ENCODE peak calls at places on chromosomes 12 and 14, in seven cellular contexts. One of them, this sample, is unnamed.
A peak's percentile ranks its signal among the peaks of the same experiment; 100 is the strongest.

GRCh38 chr12:25796523-25797000 is 161.9 kb upstream of the RASSF8 start:
- DNase-seq in lower lobe of right lung: no peak
- DNase-seq in heart right ventricle: no peak
- DNase-seq in tibial nerve: no peak
- DNase-seq in PC-3: peak; percentile 67
- DNase-seq in body of pancreas: no peak
- DNase-seq in left ventricle myocardium inferior: no peak
- DNase-seq in this sample: no peak

GRCh38 chr14:32567543-32568384 is 238.7 kb downstream of the AKAP6 start:
- DNase-seq in left ventricle myocardium inferior: no peak
- DNase-seq in tibial nerve: no peak
- DNase-seq in body of pancreas: no peak
- DNase-seq in lower lobe of right lung: no peak
- DNase-seq in heart right ventricle: no peak
- DNase-seq in PC-3: peak; percentile 59
- DNase-seq in this sample: peak; percentile 15

GRCh38 chr14:38721822-38722431 is 381.1 kb downstream of the SEC23A start:
- DNase-seq in heart right ventricle: peak; percentile 54
- DNase-seq in PC-3: peak; percentile 81
- DNase-seq in lower lobe of right lung: no peak
- DNase-seq in left ventricle myocardium inferior: peak; percentile 21
- DNase-seq in tibial nerve: peak; percentile 58
- DNase-seq in body of pancreas: peak; percentile 70
- DNase-seq in this sample: peak; percentile 7

GRCh38 chr14:77003960-77004710 is 24.4 kb downstream of the IRF2BPL start:
- DNase-seq in PC-3: peak; percentile 82
- DNase-seq in heart right ventricle: no peak
- DNase-seq in body of pancreas: peak; percentile 89
- DNase-seq in tibial nerve: no peak
- DNase-seq in left ventricle myocardium inferior: no peak
- DNase-seq in lower lobe of right lung: no peak
- DNase-seq in this sample: no peak

GRCh38 chr12:122841544-122842321 is 6.5 kb downstream of the HIP1R start:
- DNase-seq in PC-3: peak; percentile 89
- DNase-seq in heart right ventricle: no peak
- DNase-seq in tibial nerve: no peak
- DNase-seq in left ventricle myocardium inferior: no peak
- DNase-seq in body of pancreas: peak; percentile 52
- DNase-seq in lower lobe of right lung: peak; percentile 44
- DNase-seq in this sample: no peak

GRCh38 chr12:76757694-76758093 is 6.2 kb upstream of the ZDHHC17 start:
- DNase-seq in PC-3: no peak
- DNase-seq in heart right ventricle: no peak
- DNase-seq in lower lobe of right lung: no peak
- DNase-seq in tibial nerve: no peak
- DNase-seq in left ventricle myocardium inferior: no peak
- DNase-seq in body of pancreas: no peak
- DNase-seq in this sample: peak; percentile 18

GRCh38 chr14:94005324-94005723 is 8.2 kb downstream of the CCDC197 start:
- DNase-seq in body of pancreas: no peak
- DNase-seq in lower lobe of right lung: no peak
- DNase-seq in left ventricle myocardium inferior: no peak
- DNase-seq in PC-3: peak; percentile 35
- DNase-seq in heart right ventricle: no peak
- DNase-seq in tibial nerve: no peak
- DNase-seq in this sample: no peak

GRCh38 chr12:54306925-54307731 is 6.3 kb upstream of the NFE2 start:
- DNase-seq in tibial nerve: peak; percentile 60
- DNase-seq in left ventricle myocardium inferior: peak; percentile 79
- DNase-seq in PC-3: peak; percentile 50
- DNase-seq in lower lobe of right lung: peak; percentile 96
- DNase-seq in body of pancreas: peak; percentile 81
- DNase-seq in heart right ventricle: peak; percentile 59
- DNase-seq in this sample: peak; percentile 54

DNA sequence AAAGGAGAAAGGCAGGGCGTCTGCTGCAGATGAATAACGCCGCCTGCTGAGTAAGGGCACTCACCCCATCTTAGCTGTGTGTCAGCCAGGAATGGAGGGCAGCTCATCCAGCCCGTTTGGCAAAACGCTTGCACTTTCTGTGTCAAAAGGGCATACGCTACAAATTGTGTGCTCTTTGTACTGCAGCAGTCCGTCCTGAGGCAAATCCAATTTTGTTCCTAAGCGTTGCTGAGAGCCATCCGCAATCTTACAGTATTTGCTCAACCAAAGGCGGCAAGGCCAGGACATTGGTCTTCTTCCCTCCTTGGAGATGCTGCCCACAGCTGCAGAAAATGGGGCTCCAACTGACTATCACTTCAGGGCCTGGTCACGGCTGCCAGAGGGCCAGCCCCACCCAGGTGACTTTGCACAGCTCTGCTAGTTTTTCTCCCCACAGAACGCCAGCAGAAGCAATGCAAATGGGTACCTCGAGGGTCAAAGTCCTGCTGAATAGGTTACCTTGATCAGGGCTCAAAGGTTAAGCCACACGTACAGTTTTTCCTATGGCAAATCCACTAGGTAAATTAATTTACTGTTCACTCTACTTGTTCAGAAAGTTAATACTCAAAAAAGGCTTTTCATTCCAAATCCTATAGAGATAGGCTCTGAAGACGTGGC is 23.4 kb downstream of the CCDC92 start:
- DNase-seq in PC-3: no peak
- DNase-seq in tibial nerve: no peak
- DNase-seq in heart right ventricle: no peak
- DNase-seq in lower lobe of right lung: no peak
- DNase-seq in left ventricle myocardium inferior: no peak
- DNase-seq in body of pancreas: no peak
- DNase-seq in this sample: no peak
- TF ChIP-seq CTCF in PC-3: no peak
- TF ChIP-seq CTCF in tibial nerve: no peak
- TF ChIP-seq CTCF in heart right ventricle: no peak
- TF ChIP-seq CTCF in lower lobe of right lung: no peak
- TF ChIP-seq CTCF in left ventricle myocardium inferior: no peak
- TF ChIP-seq CTCF in body of pancreas: no peak
- TF ChIP-seq CTCF in this sample: no peak

DNA sequence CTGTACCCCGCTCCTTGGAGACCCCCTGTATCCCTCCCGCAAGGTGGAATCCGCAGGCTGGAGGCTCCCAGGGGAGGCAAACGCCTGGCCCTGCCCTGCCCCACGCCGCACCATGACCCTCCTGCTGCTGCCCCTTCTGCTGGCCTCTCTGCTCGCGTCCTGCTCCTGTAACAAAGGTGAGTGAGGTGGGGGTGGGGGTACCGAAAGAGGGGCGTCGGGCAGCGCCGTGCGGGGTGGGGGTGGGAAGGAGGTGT is 293 bp downstream of the CLSTN3 start:
- DNase-seq in PC-3: no peak
- DNase-seq in body of pancreas: no peak
- DNase-seq in left ventricle myocardium inferior: no peak
- DNase-seq in tibial nerve: no peak
- DNase-seq in heart right ventricle: no peak
- DNase-seq in lower lobe of right lung: no peak
- DNase-seq in this sample: no peak
- H3K27ac ChIP-seq in PC-3: no peak overlapping the region
- H3K27ac ChIP-seq in body of pancreas: peak overlapping the region; percentile 52
- H3K27ac ChIP-seq in left ventricle myocardium inferior: peak overlapping the region; percentile 63
- H3K27ac ChIP-seq in tibial nerve: peak overlapping the region; percentile 90
- H3K27ac ChIP-seq in heart right ventricle: peak overlapping the region; percentile 49
- H3K27ac ChIP-seq in lower lobe of right lung: peak overlapping the region; percentile 74
- H3K27ac ChIP-seq in this sample: no peak overlapping the region

GRCh38 chr14:70645892-70646291 is 4.2 kb downstream of the TTC9 start:
- DNase-seq in body of pancreas: no peak
- DNase-seq in heart right ventricle: no peak
- DNase-seq in lower lobe of right lung: no peak
- DNase-seq in left ventricle myocardium inferior: no peak
- DNase-seq in PC-3: no peak
- DNase-seq in tibial nerve: no peak
- DNase-seq in this sample: no peak
- H3K4me1 ChIP-seq in body of pancreas: peaks cover 21% of the 10 kb centered on the region
- H3K4me1 ChIP-seq in heart right ventricle: peaks cover 35% of the 10 kb centered on the region
- H3K4me1 ChIP-seq in lower lobe of right lung: peaks cover 20% of the 10 kb centered on the region
- H3K4me1 ChIP-seq in left ventricle myocardium inferior: peaks cover 31% of the 10 kb centered on the region
- H3K4me1 ChIP-seq in PC-3: peaks cover 9% of the 10 kb centered on the region
- H3K4me1 ChIP-seq in tibial nerve: no peaks in the 10 kb centered on the region
- H3K4me1 ChIP-seq in this sample: no peaks in the 10 kb centered on the region

GRCh38 chr12:13234045-13234641 is 37.6 kb downstream of the EMP1 start:
- DNase-seq in tibial nerve: peak; percentile 46
- DNase-seq in lower lobe of right lung: no peak
- DNase-seq in body of pancreas: peak; percentile 57
- DNase-seq in left ventricle myocardium inferior: no peak
- DNase-seq in heart right ventricle: peak; percentile 67
- DNase-seq in PC-3: peak; percentile 82
- DNase-seq in this sample: no peak

GRCh38 chr12:13227191-13227590 is 30.7 kb downstream of the EMP1 start:
- DNase-seq in body of pancreas: no peak
- DNase-seq in PC-3: no peak
- DNase-seq in left ventricle myocardium inferior: no peak
- DNase-seq in heart right ventricle: no peak
- DNase-seq in lower lobe of right lung: no peak
- DNase-seq in tibial nerve: no peak
- DNase-seq in this sample: no peak

GRCh38 chr12:13229504-13229903 is 33.0 kb downstream of the EMP1 start:
- DNase-seq in lower lobe of right lung: no peak
- DNase-seq in PC-3: peak; percentile 23
- DNase-seq in body of pancreas: no peak
- DNase-seq in tibial nerve: no peak
- DNase-seq in heart right ventricle: no peak
- DNase-seq in left ventricle myocardium inferior: no peak
- DNase-seq in this sample: no peak

GRCh38 chr12:13228579-13228978 is 32.1 kb downstream of the EMP1 start:
- DNase-seq in lower lobe of right lung: no peak
- DNase-seq in PC-3: no peak
- DNase-seq in body of pancreas: no peak
- DNase-seq in tibial nerve: no peak
- DNase-seq in left ventricle myocardium inferior: no peak
- DNase-seq in heart right ventricle: no peak
- DNase-seq in this sample: no peak

DNA sequence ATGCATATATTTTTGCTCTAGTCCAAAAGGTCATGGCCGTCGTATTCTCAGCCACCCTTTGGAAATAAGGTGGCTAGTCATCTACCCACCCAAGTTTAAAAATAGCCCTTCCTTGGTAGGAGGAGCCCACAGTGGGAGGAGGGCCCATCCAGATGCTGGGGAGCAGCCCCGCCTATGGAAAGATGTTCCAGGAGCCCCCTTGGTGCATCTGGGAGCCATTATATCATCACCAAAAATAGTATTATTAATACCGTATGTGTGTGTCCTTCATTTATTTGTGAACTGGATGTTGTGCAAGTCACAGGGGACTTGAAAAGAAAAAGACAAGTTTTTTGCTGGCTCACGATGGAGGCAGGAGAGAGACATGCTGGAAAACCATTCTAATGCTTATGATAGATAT is 34.0 kb downstream of the EMP1 start:
- DNase-seq in heart right ventricle: no peak
- DNase-seq in lower lobe of right lung: no peak
- DNase-seq in left ventricle myocardium inferior: no peak
- DNase-seq in tibial nerve: no peak
- DNase-seq in PC-3: no peak
- DNase-seq in body of pancreas: no peak
- DNase-seq in this sample: no peak
- TF ChIP-seq CTCF in heart right ventricle: no peak
- TF ChIP-seq CTCF in lower lobe of right lung: no peak
- TF ChIP-seq CTCF in left ventricle myocardium inferior: no peak
- TF ChIP-seq CTCF in tibial nerve: no peak
- TF ChIP-seq CTCF in PC-3: no peak
- TF ChIP-seq CTCF in body of pancreas: no peak
- TF ChIP-seq CTCF in this sample: no peak

GRCh38 chr14:68941820-68942219 is 37.3 kb downstream of the ACTN1 start:
- DNase-seq in tibial nerve: no peak
- DNase-seq in lower lobe of right lung: no peak
- DNase-seq in left ventricle myocardium inferior: peak; percentile 50
- DNase-seq in body of pancreas: peak; percentile 70
- DNase-seq in PC-3: peak; percentile 27
- DNase-seq in heart right ventricle: peak; percentile 62
- DNase-seq in this sample: peak; percentile 98
- H3K27ac ChIP-seq in tibial nerve: peak overlapping the region; percentile 83
- H3K27ac ChIP-seq in lower lobe of right lung: no peak overlapping the region
- H3K27ac ChIP-seq in left ventricle myocardium inferior: peak overlapping the region; percentile 87
- H3K27ac ChIP-seq in body of pancreas: no peak overlapping the region
- H3K27ac ChIP-seq in PC-3: no peak overlapping the region
- H3K27ac ChIP-seq in heart right ventricle: peak overlapping the region; percentile 92
- H3K27ac ChIP-seq in this sample: no peak overlapping the region